ENCODE peak calls at places on chromosomes 2 and 18, in five cellular contexts. One of them, this sample, is unnamed.
A peak's percentile ranks its signal among the peaks of the same experiment; 100 is the strongest.

GRCh38 chr2:133674433-133675331 is 106.4 kb upstream of the NCKAP5 start:
- DNase-seq in Calu3: peak; percentile 43
- DNase-seq in stomach: peak; percentile 74
- DNase-seq in stimulated activated CD8-positive, alpha-beta memory T cell treated with anti-CD3 and anti-CD28 coated beads, Interleukin-12 subunit alpha, Interleukin-12 subunit beta, amount 100 ng/mL, for 1 hour: no peak
- DNase-seq in activated naive CD4-positive, alpha-beta T cell treated with anti-CD3 and anti-CD28 coated beads, Interleukin-2, amount 50 U/mL, for 16 hours: no peak
- DNase-seq in this sample: no peak

GRCh38 chr2:165793779-165794519 is at the start of gene GALNT3:
- DNase-seq in Calu3: peak; percentile 93
- DNase-seq in stomach: peak; percentile 96
- DNase-seq in stimulated activated CD8-positive, alpha-beta memory T cell treated with anti-CD3 and anti-CD28 coated beads, Interleukin-12 subunit alpha, Interleukin-12 subunit beta, amount 100 ng/mL, for 1 hour: no peak
- DNase-seq in activated naive CD4-positive, alpha-beta T cell treated with anti-CD3 and anti-CD28 coated beads, Interleukin-2, amount 50 U/mL, for 16 hours: peak; percentile 26
- DNase-seq in this sample: peak; percentile 71

GRCh38 chr18:8011906-8012305 is 444.8 kb downstream of the PTPRM start:
- DNase-seq in Calu3: peak; percentile 8
- DNase-seq in stomach: no peak
- DNase-seq in stimulated activated CD8-positive, alpha-beta memory T cell treated with anti-CD3 and anti-CD28 coated beads, Interleukin-12 subunit alpha, Interleukin-12 subunit beta, amount 100 ng/mL, for 1 hour: no peak
- DNase-seq in activated naive CD4-positive, alpha-beta T cell treated with anti-CD3 and anti-CD28 coated beads, Interleukin-2, amount 50 U/mL, for 16 hours: no peak
- DNase-seq in this sample: no peak

GRCh38 chr2:15506231-15506819 is 54.8 kb downstream of the NBAS start:
- DNase-seq in Calu3: no peak
- DNase-seq in stomach: no peak
- DNase-seq in stimulated activated CD8-positive, alpha-beta memory T cell treated with anti-CD3 and anti-CD28 coated beads, Interleukin-12 subunit alpha, Interleukin-12 subunit beta, amount 100 ng/mL, for 1 hour: no peak
- DNase-seq in activated naive CD4-positive, alpha-beta T cell treated with anti-CD3 and anti-CD28 coated beads, Interleukin-2, amount 50 U/mL, for 16 hours: no peak
- DNase-seq in this sample: no peak

GRCh38 chr2:215313219-215313656 is 1.4 kb downstream of the ATIC start:
- DNase-seq in Calu3: no peak
- DNase-seq in stomach: no peak
- DNase-seq in stimulated activated CD8-positive, alpha-beta memory T cell treated with anti-CD3 and anti-CD28 coated beads, Interleukin-12 subunit alpha, Interleukin-12 subunit beta, amount 100 ng/mL, for 1 hour: no peak
- DNase-seq in activated naive CD4-positive, alpha-beta T cell treated with anti-CD3 and anti-CD28 coated beads, Interleukin-2, amount 50 U/mL, for 16 hours: no peak
- DNase-seq in this sample: no peak

GRCh38 chr2:37738266-37738885 is 66.9 kb upstream of the CDC42EP3 start:
- DNase-seq in Calu3: no peak
- DNase-seq in stomach: no peak
- DNase-seq in stimulated activated CD8-positive, alpha-beta memory T cell treated with anti-CD3 and anti-CD28 coated beads, Interleukin-12 subunit alpha, Interleukin-12 subunit beta, amount 100 ng/mL, for 1 hour: no peak
- DNase-seq in activated naive CD4-positive, alpha-beta T cell treated with anti-CD3 and anti-CD28 coated beads, Interleukin-2, amount 50 U/mL, for 16 hours: no peak
- DNase-seq in this sample: no peak

GRCh38 chr18:47050468-47050867 is 15.0 kb upstream of the ELOA2 start:
- DNase-seq in Calu3: peak; percentile 32
- DNase-seq in stomach: no peak
- DNase-seq in stimulated activated CD8-positive, alpha-beta memory T cell treated with anti-CD3 and anti-CD28 coated beads, Interleukin-12 subunit alpha, Interleukin-12 subunit beta, amount 100 ng/mL, for 1 hour: no peak
- DNase-seq in activated naive CD4-positive, alpha-beta T cell treated with anti-CD3 and anti-CD28 coated beads, Interleukin-2, amount 50 U/mL, for 16 hours: no peak
- DNase-seq in this sample: no peak

GRCh38 chr18:68186039-68186438 is 528.9 kb downstream of the TMX3 start:
- DNase-seq in Calu3: no peak
- DNase-seq in stomach: no peak
- DNase-seq in stimulated activated CD8-positive, alpha-beta memory T cell treated with anti-CD3 and anti-CD28 coated beads, Interleukin-12 subunit alpha, Interleukin-12 subunit beta, amount 100 ng/mL, for 1 hour: no peak
- DNase-seq in activated naive CD4-positive, alpha-beta T cell treated with anti-CD3 and anti-CD28 coated beads, Interleukin-2, amount 50 U/mL, for 16 hours: no peak
- DNase-seq in this sample: no peak

GRCh38 chr2:105919191-105919811 is 174.6 kb downstream of the NCK2 start:
- DNase-seq in Calu3: peak; percentile 89
- DNase-seq in stomach: peak; percentile 34
- DNase-seq in stimulated activated CD8-positive, alpha-beta memory T cell treated with anti-CD3 and anti-CD28 coated beads, Interleukin-12 subunit alpha, Interleukin-12 subunit beta, amount 100 ng/mL, for 1 hour: no peak
- DNase-seq in activated naive CD4-positive, alpha-beta T cell treated with anti-CD3 and anti-CD28 coated beads, Interleukin-2, amount 50 U/mL, for 16 hours: no peak
- DNase-seq in this sample: no peak

GRCh38 chr2:134445116-134445515 is 191.2 kb downstream of the MGAT5 start:
- DNase-seq in Calu3: no peak
- DNase-seq in stomach: no peak
- DNase-seq in stimulated activated CD8-positive, alpha-beta memory T cell treated with anti-CD3 and anti-CD28 coated beads, Interleukin-12 subunit alpha, Interleukin-12 subunit beta, amount 100 ng/mL, for 1 hour: no peak
- DNase-seq in activated naive CD4-positive, alpha-beta T cell treated with anti-CD3 and anti-CD28 coated beads, Interleukin-2, amount 50 U/mL, for 16 hours: no peak
- DNase-seq in this sample: no peak

GRCh38 chr2:160952462-160952861 is 207.8 kb upstream of the TANK start:
- DNase-seq in Calu3: no peak
- DNase-seq in stomach: no peak
- DNase-seq in stimulated activated CD8-positive, alpha-beta memory T cell treated with anti-CD3 and anti-CD28 coated beads, Interleukin-12 subunit alpha, Interleukin-12 subunit beta, amount 100 ng/mL, for 1 hour: no peak
- DNase-seq in activated naive CD4-positive, alpha-beta T cell treated with anti-CD3 and anti-CD28 coated beads, Interleukin-2, amount 50 U/mL, for 16 hours: no peak
- DNase-seq in this sample: no peak